ENCODE peak calls at places on chromosomes 2 and 18, in seven cellular contexts. L is hepatocyte, F is mesenchymal stem cell, C is K562, N is mammary epithelial cell, M is GM23338, V is OCI-LY7. Y is an unnamed sample.

GRCh38 chr18:57803119-57803969 is at the start of gene ATP8B1:
- DNase-seq in L (peak; percentile 93), F (peak; percentile 74), C (peak; percentile 18), N (peak; percentile 94), M (peak; percentile 93), V (no peak), Y (peak; percentile 73)

GRCh38 chr2:9950521-9951271 is 797 bp upstream of the GRHL1 start:
- DNase-seq in L (peak; percentile 74), F (peak; percentile 40), C (no peak), N (peak; percentile 35), M (peak; percentile 60), V (no peak), Y (no peak)

GRCh38 chr18:79888016-79888415 is 63.4 kb downstream of the SLC66A2 start:
- DNase-seq in L (no peak), F (no peak), C (no peak), N (no peak), M (no peak), V (no peak), Y (no peak)

GRCh38 chr2:64626963-64627760 is 26.6 kb downstream of the SERTAD2 start:
- DNase-seq in L (no peak), F (no peak), C (no peak), N (no peak), M (peak; percentile 37), V (no peak), Y (no peak)

GRCh38 chr18:67742525-67742924 is 226.0 kb upstream of the DSEL start:
- DNase-seq in L (no peak), F (no peak), C (no peak), N (no peak), M (no peak), V (no peak), Y (no peak)

GRCh38 chr2:42046819-42047487 is 868 bp upstream of the PKDCC start:
- DNase-seq in L (peak; percentile 80), F (peak; percentile 71), C (peak; percentile 43), N (no peak), M (peak; percentile 91), V (no peak), Y (no peak)

GRCh38 chr18:23188391-23188790 is 53.1 kb downstream of the CABLES1 start:
- DNase-seq in L (no peak), F (no peak), C (no peak), N (no peak), M (no peak), V (no peak), Y (no peak)

GRCh38 chr18:78138993-78139496 is 840.6 kb upstream of the SALL3 start:
- DNase-seq in L (no peak), F (no peak), C (no peak), N (no peak), M (no peak), V (no peak), Y (no peak)

GRCh38 chr2:1717129-1717528 is 27.2 kb downstream of the PXDN start:
- DNase-seq in L (no peak), F (no peak), C (no peak), N (peak; percentile 99), M (no peak), V (no peak), Y (no peak)

GRCh38 chr2:132272713-132273112 is 111.0 kb upstream of the ANKRD30BL start:
- DNase-seq in L (no peak), F (no peak), C (no peak), N (no peak), M (no peak), V (no peak), Y (no peak)

GRCh38 chr2:132270255-132270654 is 108.5 kb upstream of the ANKRD30BL start:
- DNase-seq in L (no peak), F (no peak), C (no peak), N (no peak), M (no peak), V (no peak), Y (no peak)

GRCh38 chr2:132267372-132267771 is 105.6 kb upstream of the ANKRD30BL start:
- DNase-seq in L (no peak), F (peak; percentile 9), C (peak; percentile 0), N (peak; percentile 16), M (peak; percentile 27), V (peak; percentile 17), Y (no peak)

GRCh38 chr2:132274000-132274399 is 112.2 kb upstream of the ANKRD30BL start:
- DNase-seq in L (no peak), F (no peak), C (no peak), N (no peak), M (no peak), V (no peak), Y (no peak)

DNA sequence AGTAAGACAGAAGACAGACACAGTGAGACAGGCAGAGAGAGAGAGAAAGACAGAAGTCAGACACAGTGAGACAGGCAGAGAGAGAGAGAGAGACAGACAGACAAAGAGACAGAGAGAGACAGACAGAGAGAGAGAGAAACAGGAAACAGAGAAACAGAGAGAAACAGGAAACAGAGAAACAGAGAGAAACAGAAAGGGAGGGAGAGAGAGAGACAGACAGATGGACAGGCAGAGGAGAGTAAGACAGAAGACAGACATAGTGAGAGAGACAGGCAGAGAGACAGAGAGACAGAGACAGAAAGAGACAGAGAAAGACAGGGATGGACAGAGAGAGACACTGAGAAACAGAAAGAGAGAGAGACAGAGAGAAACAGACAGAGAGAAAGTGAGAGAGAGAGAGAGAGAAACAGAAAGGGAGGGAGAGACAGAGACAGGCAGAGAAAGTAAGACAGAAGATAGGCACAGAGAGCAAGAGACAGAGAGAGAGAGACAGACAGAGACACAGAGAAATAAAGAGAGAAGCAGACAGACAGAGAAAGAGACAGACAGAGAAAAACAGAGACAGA is 109.3 kb upstream of the ANKRD30BL start:
- DNase-seq in L (no peak), F (no peak), C (no peak), N (no peak), M (no peak), V (no peak), Y (no peak)
- H2AFZ ChIP-seq in L (peak overlapping the region; percentile 71), F (no peak overlapping the region), C (no peak overlapping the region), N (peak overlapping the region; percentile 86), M (peak overlapping the region; percentile 74), V (peak overlapping the region; percentile 66), Y (no peak overlapping the region)

GRCh38 chr2:3606370-3607124 is 11.6 kb downstream of the COLEC11 start:
- DNase-seq in L (no peak), F (no peak), C (no peak), N (no peak), M (no peak), V (no peak), Y (no peak)

GRCh38 chr2:3611136-3611535 is 16.2 kb downstream of the COLEC11 start:
- DNase-seq in L (peak; percentile 2), F (no peak), C (no peak), N (no peak), M (no peak), V (no peak), Y (no peak)

GRCh38 chr2:3606028-3606369 is 11.1 kb downstream of the COLEC11 start:
- DNase-seq in L (no peak), F (no peak), C (no peak), N (no peak), M (no peak), V (no peak), Y (no peak)

GRCh38 chr2:3610415-3610814 is 15.5 kb downstream of the COLEC11 start:
- DNase-seq in L (no peak), F (no peak), C (no peak), N (no peak), M (no peak), V (peak; percentile 19), Y (no peak)

GRCh38 chr2:3608373-3609278 is 13.7 kb downstream of the COLEC11 start:
- DNase-seq in L (no peak), F (no peak), C (no peak), N (no peak), M (no peak), V (peak; percentile 29), Y (no peak)
- H2AFZ ChIP-seq in L (no peak overlapping the region), F (no peak overlapping the region), C (peak overlapping the region; percentile 49), N (no peak overlapping the region), M (no peak overlapping the region), V (peak overlapping the region; percentile 91), Y (peak overlapping the region; percentile 58)

GRCh38 chr2:237300755-237301154 is 113.2 kb downstream of the COL6A3 start:
- DNase-seq in L (no peak), F (no peak), C (no peak), N (no peak), M (no peak), V (no peak), Y (no peak)
- H2AFZ ChIP-seq in L (no peak overlapping the region), F (no peak overlapping the region), C (no peak overlapping the region), N (no peak overlapping the region), M (no peak overlapping the region), V (no peak overlapping the region), Y (no peak overlapping the region)

DNA sequence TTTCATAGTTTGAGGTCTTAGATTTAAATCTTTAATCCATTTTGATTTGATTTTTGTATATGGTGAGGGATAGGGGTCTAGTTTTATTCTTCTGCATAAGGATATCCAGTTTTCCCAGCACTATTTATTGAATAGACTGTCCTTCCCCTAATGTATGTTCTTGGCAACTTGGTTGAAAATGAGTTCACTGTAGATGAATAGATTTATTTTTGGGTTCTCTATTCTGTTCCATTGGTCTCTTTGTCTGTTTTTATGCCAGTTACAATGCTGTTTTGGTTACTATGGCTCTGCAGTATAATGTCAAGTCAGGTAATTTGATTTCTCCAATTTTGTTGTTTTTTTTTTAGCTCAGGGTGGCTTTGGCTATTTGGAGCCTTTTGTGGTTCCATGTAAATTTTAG is 5.9 kb downstream of the FAM171B start:
- DNase-seq in L (no peak), F (no peak), C (no peak), N (no peak), M (no peak), V (no peak), Y (no peak)
- H2AFZ ChIP-seq in L (no peak overlapping the region), F (no peak overlapping the region), C (no peak overlapping the region), N (no peak overlapping the region), M (no peak overlapping the region), V (no peak overlapping the region), Y (no peak overlapping the region)

DNA sequence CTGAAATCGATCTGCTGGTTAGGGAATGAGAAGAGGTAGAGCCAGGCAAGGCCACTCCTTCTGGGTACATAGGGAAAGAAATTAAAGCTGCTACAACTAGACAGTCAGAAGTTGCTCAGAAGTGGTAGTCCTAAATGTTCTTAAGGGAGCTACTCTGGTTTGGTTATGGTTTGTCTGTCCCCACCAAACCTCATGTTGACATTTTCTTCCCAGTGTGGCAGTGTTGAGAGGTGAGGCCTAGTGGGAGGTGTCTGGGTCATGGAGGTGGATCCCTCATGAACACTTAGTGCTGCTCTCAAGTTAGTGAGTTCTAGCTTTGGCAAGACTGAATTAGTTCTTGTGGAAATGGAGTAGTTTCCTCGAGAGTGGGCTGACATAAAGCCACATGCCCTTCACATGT is 14.8 kb downstream of the RNF103 start:
- DNase-seq in L (no peak), F (no peak), C (no peak), N (no peak), M (no peak), V (no peak), Y (no peak)
- H2AFZ ChIP-seq in L (no peak overlapping the region), F (no peak overlapping the region), C (no peak overlapping the region), N (no peak overlapping the region), M (no peak overlapping the region), V (no peak overlapping the region), Y (no peak overlapping the region)